ENCODE peak calls at places on chromosome 11, in four cellular contexts. One of them, this sample, is unnamed.

GRCh38 chr11:49995559-49995958 is 13.2 kb upstream of the OR4C12 start:
- DNase-seq in NCI-H345: peak
- DNase-seq in hypothalamus: peak
- DNase-seq in HT1080: peak
- DNase-seq in this sample: peak

GRCh38 chr11:57453543-57454177 is 6.7 kb upstream of the RTN4RL2 start:
- DNase-seq in NCI-H345: no peak
- DNase-seq in hypothalamus: no peak
- DNase-seq in HT1080: no peak
- DNase-seq in this sample: peak

GRCh38 chr11:64339754-64340408 is at the start of gene CCDC88B:
- DNase-seq in NCI-H345: no peak
- DNase-seq in hypothalamus: no peak
- DNase-seq in HT1080: no peak
- DNase-seq in this sample: no peak

GRCh38 chr11:110196241-110196754 is 100.1 kb downstream of the RDX start:
- DNase-seq in NCI-H345: no peak
- DNase-seq in hypothalamus: no peak
- DNase-seq in HT1080: peak
- DNase-seq in this sample: no peak

GRCh38 chr11:94031625-94032024 is 10.5 kb downstream of the HEPHL1 start:
- DNase-seq in NCI-H345: no peak
- DNase-seq in hypothalamus: no peak
- DNase-seq in HT1080: no peak
- DNase-seq in this sample: no peak

GRCh38 chr11:47083913-47084312 is 92.8 kb downstream of the ARFGAP2 start:
- DNase-seq in NCI-H345: no peak
- DNase-seq in hypothalamus: no peak
- DNase-seq in HT1080: peak
- DNase-seq in this sample: no peak

GRCh38 chr11:117438371-117439000 is 110.8 kb downstream of the CEP164 start:
- DNase-seq in NCI-H345: no peak
- DNase-seq in hypothalamus: no peak
- DNase-seq in HT1080: peak
- DNase-seq in this sample: no peak

GRCh38 chr11:77140231-77140959 is 12.3 kb downstream of the MYO7A start:
- DNase-seq in NCI-H345: no peak
- DNase-seq in hypothalamus: no peak
- DNase-seq in HT1080: peak
- DNase-seq in this sample: no peak

GRCh38 chr11:118524757-118525465 is 2.4 kb upstream of the TTC36 start:
- DNase-seq in NCI-H345: no peak
- DNase-seq in hypothalamus: no peak
- DNase-seq in HT1080: no peak
- DNase-seq in this sample: peak

GRCh38 chr11:61589961-61590360 is 9.1 kb upstream of the SYT7 start:
- DNase-seq in NCI-H345: peak
- DNase-seq in hypothalamus: no peak
- DNase-seq in HT1080: no peak
- DNase-seq in this sample: no peak

GRCh38 chr11:133681901-133682300 is 149.6 kb upstream of the OPCML start:
- DNase-seq in NCI-H345: peak
- DNase-seq in hypothalamus: no peak
- DNase-seq in HT1080: no peak
- DNase-seq in this sample: peak

GRCh38 chr11:131544591-131544990 is 174.2 kb downstream of the NTM start:
- DNase-seq in NCI-H345: no peak
- DNase-seq in hypothalamus: no peak
- DNase-seq in HT1080: peak
- DNase-seq in this sample: no peak

GRCh38 chr11:10638285-10638684 is 55.3 kb downstream of the IRAG1 start:
- DNase-seq in NCI-H345: no peak
- DNase-seq in hypothalamus: no peak
- DNase-seq in HT1080: no peak
- DNase-seq in this sample: no peak

GRCh38 chr11:128621491-128622136 is 34.3 kb upstream of the ETS1 start:
- DNase-seq in NCI-H345: no peak
- DNase-seq in hypothalamus: no peak
- DNase-seq in HT1080: peak
- DNase-seq in this sample: no peak

GRCh38 chr11:87466228-87466627 is 428.5 kb downstream of the TMEM135 start:
- DNase-seq in NCI-H345: no peak
- DNase-seq in hypothalamus: no peak
- DNase-seq in HT1080: no peak
- DNase-seq in this sample: no peak

GRCh38 chr11:67316882-67317364 is 13.6 kb downstream of the SSH3 start:
- DNase-seq in NCI-H345: no peak
- DNase-seq in hypothalamus: no peak
- DNase-seq in HT1080: no peak
- DNase-seq in this sample: no peak

GRCh38 chr11:59273008-59273841 is 60.5 kb upstream of the MPEG1 start:
- DNase-seq in NCI-H345: no peak
- DNase-seq in hypothalamus: no peak
- DNase-seq in HT1080: no peak
- DNase-seq in this sample: no peak

GRCh38 chr11:129721685-129722084 is 94.0 kb upstream of the TMEM45B start:
- DNase-seq in NCI-H345: no peak
- DNase-seq in hypothalamus: no peak
- DNase-seq in HT1080: no peak
- DNase-seq in this sample: no peak

GRCh38 chr11:129853508-129854228 is 38.0 kb downstream of the TMEM45B start:
- DNase-seq in NCI-H345: peak
- DNase-seq in hypothalamus: no peak
- DNase-seq in HT1080: no peak
- DNase-seq in this sample: peak

GRCh38 chr11:33060271-33060670 is 20.9 kb downstream of the TCP11L1 start:
- DNase-seq in NCI-H345: peak
- DNase-seq in hypothalamus: no peak
- DNase-seq in HT1080: no peak
- DNase-seq in this sample: no peak

GRCh38 chr11:48063424-48063978 is 83.1 kb downstream of the PTPRJ start:
- DNase-seq in NCI-H345: no peak
- DNase-seq in hypothalamus: no peak
- DNase-seq in HT1080: peak
- DNase-seq in this sample: no peak

GRCh38 chr11:83011333-83012167 is 60.1 kb downstream of the RAB30 start:
- DNase-seq in NCI-H345: no peak
- DNase-seq in hypothalamus: peak
- DNase-seq in HT1080: peak
- DNase-seq in this sample: no peak

GRCh38 chr11:2302280-2302843 is 549 bp downstream of the TSPAN32 start:
- DNase-seq in NCI-H345: no peak
- DNase-seq in hypothalamus: no peak
- DNase-seq in HT1080: no peak
- DNase-seq in this sample: no peak

GRCh38 chr11:1445741-1446445 is 40.7 kb downstream of the MOB2 start:
- DNase-seq in NCI-H345: no peak
- DNase-seq in hypothalamus: no peak
- DNase-seq in HT1080: no peak
- DNase-seq in this sample: no peak

GRCh38 chr11:105315287-105315686 is 175.7 kb upstream of the CARD18 start:
- DNase-seq in NCI-H345: peak
- DNase-seq in hypothalamus: no peak
- DNase-seq in HT1080: no peak
- DNase-seq in this sample: no peak

GRCh38 chr11:129442171-129442570 is 66.5 kb downstream of the BARX2 start:
- DNase-seq in NCI-H345: no peak
- DNase-seq in hypothalamus: no peak
- DNase-seq in HT1080: no peak
- DNase-seq in this sample: no peak

GRCh38 chr11:57972013-57972367 is 51.7 kb upstream of the OR9Q1 start:
- DNase-seq in NCI-H345: no peak
- DNase-seq in hypothalamus: no peak
- DNase-seq in HT1080: no peak
- DNase-seq in this sample: no peak

GRCh38 chr11:116513894-116514293 is 258.9 kb downstream of the BUD13 start:
- DNase-seq in NCI-H345: peak
- DNase-seq in hypothalamus: no peak
- DNase-seq in HT1080: peak
- DNase-seq in this sample: no peak

GRCh38 chr11:86443415-86443814 is 68.7 kb downstream of the CCDC81 start:
- DNase-seq in NCI-H345: no peak
- DNase-seq in hypothalamus: no peak
- DNase-seq in HT1080: no peak
- DNase-seq in this sample: no peak

GRCh38 chr11:44885919-44886318 is 64.8 kb downstream of the TP53I11 start:
- DNase-seq in NCI-H345: no peak
- DNase-seq in hypothalamus: no peak
- DNase-seq in HT1080: no peak
- DNase-seq in this sample: no peak

GRCh38 chr11:64253481-64253880 is 2.2 kb downstream of the PLCB3 start:
- DNase-seq in NCI-H345: no peak
- DNase-seq in hypothalamus: peak
- DNase-seq in HT1080: no peak
- DNase-seq in this sample: no peak

GRCh38 chr11:124644426-124645280 is 22.0 kb downstream of the TBRG1 start:
- DNase-seq in NCI-H345: peak
- DNase-seq in hypothalamus: peak
- DNase-seq in HT1080: peak
- DNase-seq in this sample: peak

GRCh38 chr11:118605116-118605867 is 2.1 kb upstream of the PHLDB1 start:
- DNase-seq in NCI-H345: no peak
- DNase-seq in hypothalamus: peak
- DNase-seq in HT1080: no peak
- DNase-seq in this sample: no peak

GRCh38 chr11:33147559-33147958 is 13.7 kb downstream of the CSTF3 start:
- DNase-seq in NCI-H345: peak
- DNase-seq in hypothalamus: no peak
- DNase-seq in HT1080: peak
- DNase-seq in this sample: no peak

This sample was measured in NCI-H1105 treated with DMSO at 0.1 percent for 48 hours.